ENCODE peak calls at places on chromosomes 4 and X, in five cellular contexts. Z is OCI-LY7, E is endothelial cell, G is dorsolateral prefrontal cortex, P is psoas muscle. C is an unnamed sample.

GRCh38 chr4:1081689-1082040 is 31.7 kb downstream of the RNF212 start:
- DNase-seq in Z (no peak), E (no peak), G (no peak), P (no peak), C (no peak)

GRCh38 chrX:118976599-118977340 is 2.4 kb downstream of the LONRF3 start:
- DNase-seq in Z (peak; percentile 29), E (peak; percentile 7), G (no peak), P (peak; percentile 47), C (no peak)

GRCh38 chr4:25953740-25954139 is 39.7 kb downstream of the SMIM20 start:
- DNase-seq in Z (no peak), E (no peak), G (no peak), P (peak; percentile 41), C (no peak)

GRCh38 chr4:32826169-32826568 is 2106.0 kb downstream of the PCDH7 start:
- DNase-seq in Z (peak; percentile 39), E (no peak), G (no peak), P (no peak), C (no peak)

GRCh38 chrX:8005678-8006347 is 78.6 kb upstream of the PNPLA4 start:
- DNase-seq in Z (no peak), E (no peak), G (no peak), P (no peak), C (no peak)

GRCh38 chr4:40630335-40631021 is 814 bp upstream of the RBM47 start:
- DNase-seq in Z (peak; percentile 62), E (peak; percentile 52), G (no peak), P (peak; percentile 27), C (no peak)

GRCh38 chr4:39626261-39626660 is 12.4 kb downstream of the SMIM14 start:
- DNase-seq in Z (peak; percentile 89), E (no peak), G (no peak), P (no peak), C (no peak)

GRCh38 chrX:28884823-28885222 is 297.6 kb downstream of the IL1RAPL1 start:
- DNase-seq in Z (no peak), E (no peak), G (no peak), P (no peak), C (no peak)

GRCh38 chr4:83536649-83537352 is 893 bp downstream of the GPAT3 start:
- DNase-seq in Z (no peak), E (peak; percentile 15), G (no peak), P (peak; percentile 14), C (no peak)

GRCh38 chrX:80486299-80486698 is 66.1 kb downstream of the TENT5D start:
- DNase-seq in Z (no peak), E (no peak), G (no peak), P (no peak), C (no peak)

GRCh38 chrX:1164322-1165288 is 47.8 kb downstream of the CRLF2 start:
- DNase-seq in Z (peak; percentile 76), E (no peak), G (no peak), P (peak; percentile 15), C (no peak)

GRCh38 chr4:182126567-182126966 is 116.6 kb upstream of the TENM3 start:
- DNase-seq in Z (no peak), E (no peak), G (no peak), P (no peak), C (no peak)

GRCh38 chr4:90025248-90025647 is 101.9 kb upstream of the CCSER1 start:
- DNase-seq in Z (no peak), E (no peak), G (no peak), P (no peak), C (no peak)

GRCh38 chr4:53039741-53040458 is 177.8 kb downstream of the RASL11B start:
- DNase-seq in Z (no peak), E (no peak), G (no peak), P (no peak), C (no peak)

GRCh38 chr4:154332681-154333421 is 158.7 kb downstream of the DCHS2 start:
- DNase-seq in Z (no peak), E (peak; percentile 35), G (peak; percentile 54), P (peak; percentile 19), C (peak; percentile 10)

GRCh38 chrX:130330146-130330545 is 9.6 kb upstream of the SLC25A14 start:
- DNase-seq in Z (no peak), E (no peak), G (no peak), P (no peak), C (no peak)

GRCh38 chrX:40202456-40202855 is 104.7 kb upstream of the BCOR start:
- DNase-seq in Z (no peak), E (no peak), G (no peak), P (no peak), C (no peak)

GRCh38 chrX:131827935-131828334 is 195.2 kb upstream of the STK26 start:
- DNase-seq in Z (peak; percentile 27), E (peak; percentile 38), G (no peak), P (no peak), C (no peak)

GRCh38 chrX:10062980-10063379 is 93.8 kb upstream of the CLCN4 start:
- DNase-seq in Z (no peak), E (no peak), G (no peak), P (no peak), C (no peak)

GRCh38 chr4:131302108-131302507 is 1847.0 kb upstream of the PCDH10 start:
- DNase-seq in Z (no peak), E (no peak), G (no peak), P (no peak), C (no peak)

GRCh38 chrX:120302434-120302833 is 8.8 kb downstream of the TMEM255A start:
- DNase-seq in Z (peak; percentile 85), E (no peak), G (no peak), P (no peak), C (no peak)

GRCh38 chrX:96389314-96390048 is 295.2 kb upstream of the DIAPH2 start:
- DNase-seq in Z (no peak), E (no peak), G (no peak), P (no peak), C (no peak)

GRCh38 chr4:69073375-69073774 is 22.9 kb upstream of the UGT2B7 start:
- DNase-seq in Z (no peak), E (no peak), G (no peak), P (no peak), C (no peak)

DNA sequence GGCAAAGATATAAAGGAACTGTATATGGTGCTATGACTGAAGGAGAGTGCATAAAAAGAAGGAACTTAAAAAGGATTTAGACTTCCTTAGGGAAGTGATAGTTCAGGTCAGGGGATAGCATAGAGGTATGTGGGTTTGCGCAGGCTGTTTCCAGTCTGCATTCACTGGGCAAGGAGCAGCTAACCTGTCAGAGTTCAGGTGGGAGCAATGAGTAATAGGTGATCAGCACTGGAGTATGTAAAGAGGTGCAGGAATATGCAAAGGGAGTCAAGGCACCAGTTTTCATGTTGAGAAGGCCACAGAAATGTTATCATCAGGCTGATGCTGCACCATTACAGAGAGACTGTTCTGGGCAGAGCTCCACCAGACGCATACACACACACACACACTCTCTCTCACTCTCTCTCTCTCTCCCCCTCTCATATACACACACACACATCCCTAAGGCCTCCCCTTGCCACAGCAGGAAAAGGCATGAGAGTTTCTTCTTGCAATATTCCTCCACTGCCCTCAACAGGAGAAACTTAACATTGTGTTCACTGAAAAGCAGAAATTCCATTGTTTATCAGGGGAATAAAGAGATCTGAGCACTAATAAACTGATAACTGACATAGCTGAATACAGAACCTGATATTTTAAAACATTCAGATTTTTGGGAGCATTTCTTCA is 256.4 kb upstream of the GRID2 start:
- DNase-seq in Z (no peak), E (no peak), G (no peak), P (no peak), C (no peak)
- TF ChIP-seq CTCF in Z (no peak), E (no peak), G (no peak), P (no peak), C (peak; percentile 15)

GRCh38 chr4:127732623-127733199 is 2.5 kb downstream of the SLC25A31 start:
- DNase-seq in Z (peak; percentile 35), E (no peak), G (no peak), P (no peak), C (peak; percentile 28)
- TF ChIP-seq CTCF in Z (peak; percentile 81), E (peak; percentile 34), G (peak; percentile 65), P (peak; percentile 54), C (peak; percentile 71)

GRCh38 chr4:55435136-55435535 is 39.4 kb downstream of the TMEM165 start:
- DNase-seq in Z (no peak), E (peak; percentile 29), G (no peak), P (no peak), C (no peak)
- TF ChIP-seq CTCF in Z (no peak), E (peak; percentile 44), G (no peak), P (no peak), C (no peak)

GRCh38 chr4:108833041-108833440 is 70.2 kb upstream of the ETNPPL start:
- DNase-seq in Z (no peak), E (no peak), G (no peak), P (no peak), C (no peak)

GRCh38 chr4:108838451-108838850 is 75.6 kb upstream of the ETNPPL start:
- DNase-seq in Z (no peak), E (no peak), G (no peak), P (no peak), C (no peak)

GRCh38 chr4:108830509-108831244 is 67.8 kb upstream of the ETNPPL start:
- DNase-seq in Z (no peak), E (no peak), G (no peak), P (peak; percentile 33), C (no peak)

GRCh38 chr4:108834167-108834566 is 71.3 kb upstream of the ETNPPL start:
- DNase-seq in Z (no peak), E (no peak), G (no peak), P (no peak), C (no peak)

GRCh38 chr4:108834787-108835384 is 72.0 kb upstream of the ETNPPL start:
- DNase-seq in Z (peak; percentile 48), E (no peak), G (no peak), P (no peak), C (no peak)
- TF ChIP-seq CTCF in Z (peak; percentile 88), E (peak; percentile 84), G (peak; percentile 62), P (peak; percentile 68), C (peak; percentile 86)

GRCh38 chrX:3713225-3713936 is at the start of gene PRKX:
- DNase-seq in Z (peak; percentile 74), E (peak; percentile 51), G (no peak), P (peak; percentile 55), C (peak; percentile 41)
- TF ChIP-seq CTCF in Z (no peak), E (no peak), G (no peak), P (no peak), C (no peak)